ENCODE peak calls at places on chromosomes 4 and X, in four cellular contexts. C, N, Q and Z are unnamed samples.
A peak's percentile ranks its signal among the peaks of the same experiment; 100 is the strongest.

GRCh38 chr4:139368990-139369389 is 66.7 kb upstream of the NDUFC1 start:
- DNase-seq in C (no peak), N (no peak), Q (no peak), Z (no peak)

GRCh38 chrX:1205681-1206611 is 6.5 kb downstream of the CRLF2 start:
- DNase-seq in C (peak; percentile 75), N (peak; percentile 79), Q (peak; percentile 11), Z (peak; percentile 59)

GRCh38 chr4:94354474-94354896 is 11.8 kb upstream of the HPGDS start:
- DNase-seq in C (no peak), N (no peak), Q (no peak), Z (no peak)

GRCh38 chr4:86367577-86367976 is 7.7 kb upstream of the MAPK10 start:
- DNase-seq in C (no peak), N (no peak), Q (no peak), Z (no peak)

GRCh38 chrX:115901241-115901640 is 269.3 kb upstream of the AGTR2 start:
- DNase-seq in C (no peak), N (no peak), Q (no peak), Z (no peak)

GRCh38 chr4:16194199-16194598 is 32.1 kb downstream of the TAPT1 start:
- DNase-seq in C (no peak), N (no peak), Q (peak; percentile 5), Z (no peak)

GRCh38 chr4:10279261-10279660 is 162.7 kb upstream of the WDR1 start:
- DNase-seq in C (no peak), N (no peak), Q (no peak), Z (no peak)

GRCh38 chr4:83132065-83132464 is 17.5 kb upstream of the PLAC8 start:
- DNase-seq in C (no peak), N (no peak), Q (no peak), Z (no peak)

GRCh38 chr4:168633071-168633470 is 136.2 kb downstream of the PALLD start:
- DNase-seq in C (no peak), N (no peak), Q (no peak), Z (no peak)

GRCh38 chr4:184544711-184545409 is 70.5 kb upstream of the IRF2 start:
- DNase-seq in C (no peak), N (no peak), Q (no peak), Z (no peak)

GRCh38 chr4:8047837-8048678 is 108.4 kb upstream of the AFAP1 start:
- DNase-seq in C (no peak), N (peak; percentile 74), Q (no peak), Z (no peak)

GRCh38 chr4:35166437-35166836 is 1077.9 kb downstream of the ARAP2 start:
- DNase-seq in C (no peak), N (no peak), Q (no peak), Z (no peak)

GRCh38 chr4:16597829-16598228 is 300.6 kb downstream of the LDB2 start:
- DNase-seq in C (no peak), N (no peak), Q (no peak), Z (no peak)

GRCh38 chrX:43949669-43950068 is 23.5 kb downstream of the NDP start:
- DNase-seq in C (peak; percentile 60), N (peak; percentile 89), Q (no peak), Z (peak; percentile 50)

GRCh38 chrX:69365349-69365748 is 138.8 kb upstream of the NALF2 start:
- DNase-seq in C (no peak), N (no peak), Q (no peak), Z (no peak)

GRCh38 chr4:109355835-109356234 is 53.4 kb upstream of the COL25A1 start:
- DNase-seq in C (no peak), N (no peak), Q (no peak), Z (no peak)

GRCh38 chr4:122773021-122773420 is 40.5 kb downstream of the BBS12 start:
- DNase-seq in C (no peak), N (no peak), Q (no peak), Z (no peak)

GRCh38 chr4:111027526-111027925 is 404.6 kb upstream of the PITX2 start:
- DNase-seq in C (no peak), N (no peak), Q (peak; percentile 85), Z (no peak)

GRCh38 chrX:50456712-50457484 is 13.7 kb downstream of the DGKK start:
- DNase-seq in C (no peak), N (no peak), Q (no peak), Z (no peak)

GRCh38 chr4:89365375-89366170 is 58.0 kb upstream of the GPRIN3 start:
- DNase-seq in C (no peak), N (no peak), Q (no peak), Z (no peak)